ENCODE peak calls at places on chromosomes 11 and 22, in seven cellular contexts. One of them, this sample, is unnamed.

GRCh38 chr11:45483361-45483760 is 182.1 kb downstream of the CHST1 start:
- DNase-seq in kidney epithelial cell: no peak
- DNase-seq in Panc1: no peak
- DNase-seq in fibroblast of pulmonary artery: no peak
- DNase-seq in right lobe of liver: no peak
- DNase-seq in tibial nerve: no peak
- DNase-seq in GM12878: no peak
- DNase-seq in this sample: no peak

GRCh38 chr11:86627776-86628455 is 44.5 kb downstream of the ME3 start:
- DNase-seq in kidney epithelial cell: no peak
- DNase-seq in Panc1: no peak
- DNase-seq in fibroblast of pulmonary artery: no peak
- DNase-seq in right lobe of liver: no peak
- DNase-seq in tibial nerve: no peak
- DNase-seq in GM12878: no peak
- DNase-seq in this sample: no peak

GRCh38 chr11:118838905-118839553 is 44.7 kb upstream of the CXCR5 start:
- DNase-seq in kidney epithelial cell: no peak
- DNase-seq in Panc1: no peak
- DNase-seq in fibroblast of pulmonary artery: no peak
- DNase-seq in right lobe of liver: no peak
- DNase-seq in tibial nerve: no peak
- DNase-seq in GM12878: peak
- DNase-seq in this sample: no peak

GRCh38 chr11:110093407-110094297 is 460 bp downstream of the ZC3H12C start:
- DNase-seq in kidney epithelial cell: no peak
- DNase-seq in Panc1: no peak
- DNase-seq in fibroblast of pulmonary artery: peak
- DNase-seq in right lobe of liver: peak
- DNase-seq in tibial nerve: peak
- DNase-seq in GM12878: no peak
- DNase-seq in this sample: no peak

GRCh38 chr11:59557940-59558643 is 46.8 kb downstream of the OR4D9 start:
- DNase-seq in kidney epithelial cell: no peak
- DNase-seq in Panc1: no peak
- DNase-seq in fibroblast of pulmonary artery: no peak
- DNase-seq in right lobe of liver: no peak
- DNase-seq in tibial nerve: no peak
- DNase-seq in GM12878: no peak
- DNase-seq in this sample: no peak

GRCh38 chr11:45899448-45900174 is 7.5 kb downstream of the FREY1 start:
- DNase-seq in kidney epithelial cell: peak
- DNase-seq in Panc1: peak
- DNase-seq in fibroblast of pulmonary artery: peak
- DNase-seq in right lobe of liver: peak
- DNase-seq in tibial nerve: peak
- DNase-seq in GM12878: no peak
- DNase-seq in this sample: no peak

GRCh38 chr11:36793542-36793926 is 195.5 kb upstream of the RAG2 start:
- DNase-seq in kidney epithelial cell: no peak
- DNase-seq in Panc1: no peak
- DNase-seq in fibroblast of pulmonary artery: no peak
- DNase-seq in right lobe of liver: no peak
- DNase-seq in tibial nerve: no peak
- DNase-seq in GM12878: no peak
- DNase-seq in this sample: no peak

GRCh38 chr22:35315141-35315854 is 15.6 kb downstream of the TOM1 start:
- DNase-seq in kidney epithelial cell: no peak
- DNase-seq in Panc1: no peak
- DNase-seq in fibroblast of pulmonary artery: no peak
- DNase-seq in right lobe of liver: peak
- DNase-seq in tibial nerve: peak
- DNase-seq in GM12878: no peak
- DNase-seq in this sample: no peak

GRCh38 chr11:33358150-33358831 is 101.1 kb downstream of the HIPK3 start:
- DNase-seq in kidney epithelial cell: no peak
- DNase-seq in Panc1: no peak
- DNase-seq in fibroblast of pulmonary artery: no peak
- DNase-seq in right lobe of liver: no peak
- DNase-seq in tibial nerve: no peak
- DNase-seq in GM12878: no peak
- DNase-seq in this sample: no peak
- TF ChIP-seq CTCF in kidney epithelial cell: no peak
- TF ChIP-seq CTCF in Panc1: no peak
- TF ChIP-seq CTCF in fibroblast of pulmonary artery: no peak
- TF ChIP-seq CTCF in right lobe of liver: no peak
- TF ChIP-seq CTCF in tibial nerve: no peak
- TF ChIP-seq CTCF in GM12878: no peak
- TF ChIP-seq CTCF in this sample: no peak

GRCh38 chr11:66862559-66863037 is 5.7 kb downstream of the LRFN4 start:
- DNase-seq in kidney epithelial cell: no peak
- DNase-seq in Panc1: no peak
- DNase-seq in fibroblast of pulmonary artery: no peak
- DNase-seq in right lobe of liver: no peak
- DNase-seq in tibial nerve: no peak
- DNase-seq in GM12878: no peak
- DNase-seq in this sample: no peak

GRCh38 chr11:66864924-66865697 is 8.2 kb downstream of the LRFN4 start:
- DNase-seq in kidney epithelial cell: no peak
- DNase-seq in Panc1: no peak
- DNase-seq in fibroblast of pulmonary artery: no peak
- DNase-seq in right lobe of liver: no peak
- DNase-seq in tibial nerve: no peak
- DNase-seq in GM12878: no peak
- DNase-seq in this sample: no peak

GRCh38 chr11:66866007-66866406 is 9.1 kb downstream of the LRFN4 start:
- DNase-seq in kidney epithelial cell: no peak
- DNase-seq in Panc1: no peak
- DNase-seq in fibroblast of pulmonary artery: no peak
- DNase-seq in right lobe of liver: peak
- DNase-seq in tibial nerve: no peak
- DNase-seq in GM12878: no peak
- DNase-seq in this sample: no peak

GRCh38 chr11:66863428-66864125 is 6.7 kb downstream of the LRFN4 start:
- DNase-seq in kidney epithelial cell: no peak
- DNase-seq in Panc1: no peak
- DNase-seq in fibroblast of pulmonary artery: no peak
- DNase-seq in right lobe of liver: no peak
- DNase-seq in tibial nerve: no peak
- DNase-seq in GM12878: no peak
- DNase-seq in this sample: no peak

DNA sequence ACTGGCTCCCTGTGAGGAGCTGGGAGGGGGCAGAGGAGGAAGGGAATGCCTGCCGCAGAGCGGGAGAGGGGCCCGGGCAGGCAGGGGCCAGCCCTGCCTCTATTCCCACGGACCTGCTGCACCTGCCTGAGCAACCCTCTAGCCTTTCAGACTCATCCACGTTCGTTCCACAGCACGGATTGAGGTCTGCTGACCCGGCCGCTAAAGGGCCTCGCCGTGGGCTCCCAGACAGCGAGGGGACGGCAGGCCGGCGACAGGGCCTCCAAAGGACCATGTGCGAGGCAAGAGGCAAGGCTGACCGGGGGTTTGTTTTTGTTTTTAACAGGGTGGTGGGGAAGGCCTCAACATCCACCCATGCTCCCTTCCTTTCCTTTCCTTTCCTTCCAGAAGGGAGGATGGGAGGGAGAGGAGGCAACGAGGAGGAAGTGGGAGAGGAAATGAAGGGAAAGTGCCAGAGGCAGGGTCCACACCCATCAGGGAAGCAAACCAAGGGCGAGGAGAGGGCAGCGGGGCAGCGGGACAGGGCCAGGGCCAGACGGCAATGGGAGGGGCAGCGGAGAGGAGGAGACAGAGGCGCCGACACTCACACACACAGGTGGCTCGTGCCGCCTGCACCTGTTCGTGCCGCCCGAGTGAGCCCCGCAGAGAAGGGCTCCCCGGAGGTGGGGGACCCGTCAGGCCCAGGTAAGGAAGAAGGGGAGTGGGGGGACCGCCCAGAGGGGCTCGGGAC is 7.5 kb downstream of the LRFN4 start:
- DNase-seq in kidney epithelial cell: no peak
- DNase-seq in Panc1: no peak
- DNase-seq in fibroblast of pulmonary artery: no peak
- DNase-seq in right lobe of liver: no peak
- DNase-seq in tibial nerve: no peak
- DNase-seq in GM12878: no peak
- DNase-seq in this sample: no peak
- H3K4me3 ChIP-seq in kidney epithelial cell: no peak
- H3K4me3 ChIP-seq in Panc1: no peak
- H3K4me3 ChIP-seq in fibroblast of pulmonary artery: no peak
- H3K4me3 ChIP-seq in right lobe of liver: no peak
- H3K4me3 ChIP-seq in tibial nerve: no peak
- H3K4me3 ChIP-seq in GM12878: no peak
- H3K4me3 ChIP-seq in this sample: no peak

DNA sequence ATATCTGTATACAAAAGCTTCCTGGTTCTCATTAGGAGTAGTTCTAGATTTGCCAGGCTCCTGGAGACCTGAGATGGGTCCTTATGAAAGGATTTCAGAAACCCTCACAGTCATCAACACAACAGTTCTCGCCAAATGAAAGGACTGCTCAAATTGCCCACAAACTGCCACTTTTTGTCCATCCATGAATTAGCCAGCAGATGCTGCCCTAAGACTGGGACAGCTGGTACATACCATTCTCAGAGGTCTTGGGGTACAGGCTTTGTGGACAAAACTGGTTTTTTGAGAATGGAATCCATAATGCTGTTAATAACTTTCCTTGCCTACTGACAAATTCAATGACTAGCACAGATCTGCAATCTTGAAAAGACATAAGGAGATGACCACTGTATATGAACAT is 23.4 kb upstream of the BDNF start:
- DNase-seq in kidney epithelial cell: no peak
- DNase-seq in Panc1: no peak
- DNase-seq in fibroblast of pulmonary artery: no peak
- DNase-seq in right lobe of liver: no peak
- DNase-seq in tibial nerve: no peak
- DNase-seq in GM12878: no peak
- DNase-seq in this sample: no peak
- TF ChIP-seq CTCF in kidney epithelial cell: no peak
- TF ChIP-seq CTCF in Panc1: peak
- TF ChIP-seq CTCF in fibroblast of pulmonary artery: peak
- TF ChIP-seq CTCF in right lobe of liver: no peak
- TF ChIP-seq CTCF in tibial nerve: no peak
- TF ChIP-seq CTCF in GM12878: no peak
- TF ChIP-seq CTCF in this sample: peak

DNA sequence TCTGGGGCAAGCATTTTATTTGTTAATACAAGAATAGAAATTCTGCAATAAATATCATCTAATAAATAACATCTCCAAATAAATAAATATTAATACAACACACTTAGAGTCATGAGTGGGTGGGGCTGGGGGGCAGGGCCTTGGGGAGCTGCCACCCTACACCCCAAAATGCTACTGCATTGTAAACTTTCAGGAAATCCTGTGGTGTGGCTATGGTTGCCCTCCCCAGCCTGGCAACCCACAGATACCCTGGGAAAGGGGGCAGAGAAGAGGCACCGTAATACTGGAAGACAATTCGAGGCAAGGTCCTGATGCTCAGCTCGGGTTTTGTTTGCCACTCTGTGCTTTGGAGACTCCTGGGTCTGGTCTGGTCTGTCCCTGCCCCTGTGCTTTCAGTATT is 9.2 kb downstream of the CLCF1 start:
- DNase-seq in kidney epithelial cell: no peak
- DNase-seq in Panc1: no peak
- DNase-seq in fibroblast of pulmonary artery: no peak
- DNase-seq in right lobe of liver: no peak
- DNase-seq in tibial nerve: no peak
- DNase-seq in GM12878: no peak
- DNase-seq in this sample: no peak
- H3K4me3 ChIP-seq in kidney epithelial cell: no peak
- H3K4me3 ChIP-seq in Panc1: no peak
- H3K4me3 ChIP-seq in fibroblast of pulmonary artery: no peak
- H3K4me3 ChIP-seq in right lobe of liver: no peak
- H3K4me3 ChIP-seq in tibial nerve: no peak
- H3K4me3 ChIP-seq in GM12878: no peak
- H3K4me3 ChIP-seq in this sample: no peak

GRCh38 chr11:132856032-132856431 is 676.3 kb downstream of the OPCML start:
- DNase-seq in kidney epithelial cell: no peak
- DNase-seq in Panc1: no peak
- DNase-seq in fibroblast of pulmonary artery: no peak
- DNase-seq in right lobe of liver: no peak
- DNase-seq in tibial nerve: no peak
- DNase-seq in GM12878: no peak
- DNase-seq in this sample: no peak

GRCh38 chr11:132862137-132862536 is 670.2 kb downstream of the OPCML start:
- DNase-seq in kidney epithelial cell: no peak
- DNase-seq in Panc1: no peak
- DNase-seq in fibroblast of pulmonary artery: no peak
- DNase-seq in right lobe of liver: no peak
- DNase-seq in tibial nerve: no peak
- DNase-seq in GM12878: no peak
- DNase-seq in this sample: no peak

GRCh38 chr11:132853886-132854285 is 678.4 kb downstream of the OPCML start:
- DNase-seq in kidney epithelial cell: no peak
- DNase-seq in Panc1: no peak
- DNase-seq in fibroblast of pulmonary artery: no peak
- DNase-seq in right lobe of liver: no peak
- DNase-seq in tibial nerve: no peak
- DNase-seq in GM12878: no peak
- DNase-seq in this sample: no peak

GRCh38 chr11:132855516-132855915 is 676.8 kb downstream of the OPCML start:
- DNase-seq in kidney epithelial cell: no peak
- DNase-seq in Panc1: no peak
- DNase-seq in fibroblast of pulmonary artery: no peak
- DNase-seq in right lobe of liver: no peak
- DNase-seq in tibial nerve: no peak
- DNase-seq in GM12878: no peak
- DNase-seq in this sample: no peak

GRCh38 chr11:132858203-132858602 is 674.1 kb downstream of the OPCML start:
- DNase-seq in kidney epithelial cell: no peak
- DNase-seq in Panc1: no peak
- DNase-seq in fibroblast of pulmonary artery: peak
- DNase-seq in right lobe of liver: no peak
- DNase-seq in tibial nerve: no peak
- DNase-seq in GM12878: no peak
- DNase-seq in this sample: no peak
- TF ChIP-seq CTCF in kidney epithelial cell: peak
- TF ChIP-seq CTCF in Panc1: no peak
- TF ChIP-seq CTCF in fibroblast of pulmonary artery: peak
- TF ChIP-seq CTCF in right lobe of liver: peak
- TF ChIP-seq CTCF in tibial nerve: no peak
- TF ChIP-seq CTCF in GM12878: no peak
- TF ChIP-seq CTCF in this sample: peak

GRCh38 chr11:4370166-4370565 is 2.0 kb upstream of the OR52B4 start:
- DNase-seq in kidney epithelial cell: no peak
- DNase-seq in Panc1: no peak
- DNase-seq in fibroblast of pulmonary artery: no peak
- DNase-seq in right lobe of liver: no peak
- DNase-seq in tibial nerve: no peak
- DNase-seq in GM12878: no peak
- DNase-seq in this sample: no peak

GRCh38 chr11:4375431-4376113 is 7.4 kb upstream of the OR52B4 start:
- DNase-seq in kidney epithelial cell: no peak
- DNase-seq in Panc1: no peak
- DNase-seq in fibroblast of pulmonary artery: no peak
- DNase-seq in right lobe of liver: no peak
- DNase-seq in tibial nerve: no peak
- DNase-seq in GM12878: no peak
- DNase-seq in this sample: no peak
- H3K4me3 ChIP-seq in kidney epithelial cell: no peak
- H3K4me3 ChIP-seq in Panc1: no peak
- H3K4me3 ChIP-seq in fibroblast of pulmonary artery: no peak
- H3K4me3 ChIP-seq in right lobe of liver: no peak
- H3K4me3 ChIP-seq in tibial nerve: no peak
- H3K4me3 ChIP-seq in GM12878: no peak
- H3K4me3 ChIP-seq in this sample: no peak